ENCODE peak calls at places on chromosomes 12 and 14, in ten cellular contexts. U is K562, V is progenitor cell of endocrine pancreas, I is right atrium auricular region, G is GM13977, R is neural crest cell, S is A549, Y is cardiac fibroblast, N is MM.1S, P is H9. Q is an unnamed sample.

GRCh38 chr12:74415633-74416032 is 122.0 kb upstream of the ATXN7L3B start:
- DNase-seq in G (no peak), P (no peak), I (no peak), N (peak; percentile 53), R (no peak), V (no peak), S (peak; percentile 62), U (no peak), Y (peak; percentile 17), Q (no peak)

GRCh38 chr12:108722992-108723766 is 8.1 kb downstream of the CORO1C start:
- DNase-seq in V (no peak), S (peak; percentile 65), U (no peak), I (no peak), N (no peak), G (no peak), R (no peak), P (no peak), Y (peak; percentile 72), Q (no peak)

GRCh38 chr12:55385911-55386310 is 14.4 kb upstream of the OR6C65 start:
- DNase-seq in R (no peak), S (no peak), Y (no peak), U (no peak), I (no peak), V (no peak), P (peak; percentile 31), N (no peak), G (no peak), Q (no peak)

GRCh38 chr12:115255257-115255656 is 571.3 kb upstream of the TBX3 start:
- DNase-seq in P (no peak), N (no peak), G (no peak), U (no peak), R (no peak), I (no peak), V (no peak), S (no peak), Y (no peak), Q (no peak)

GRCh38 chr14:91877376-91877775 is 10.0 kb upstream of the TC2N start:
- DNase-seq in P (no peak), S (no peak), Y (no peak), R (no peak), I (no peak), V (no peak), G (no peak), N (no peak), U (no peak), Q (no peak)

GRCh38 chr12:116497051-116497529 is 62.1 kb upstream of the MAP1LC3B2 start:
- DNase-seq in I (no peak), Y (no peak), V (no peak), N (no peak), U (no peak), P (no peak), G (peak; percentile 35), S (no peak), R (no peak), Q (no peak)

GRCh38 chr12:49687941-49688340 is 19.3 kb downstream of the FMNL3 start:
- DNase-seq in P (peak; percentile 71), S (no peak), V (no peak), N (no peak), G (no peak), Y (no peak), I (no peak), R (no peak), U (no peak), Q (no peak)

GRCh38 chr12:54725233-54725843 is 77.2 kb upstream of the DCD start:
- DNase-seq in G (no peak), Y (peak; percentile 30), N (peak; percentile 55), I (no peak), S (peak; percentile 41), R (no peak), V (no peak), P (peak; percentile 60), U (no peak), Q (no peak)

GRCh38 chr14:101947904-101948665 is 16.3 kb upstream of the DYNC1H1 start:
- DNase-seq in S (peak; percentile 100), V (peak; percentile 100), P (peak; percentile 100), R (peak; percentile 99), I (peak; percentile 100), G (peak; percentile 98), U (peak; percentile 95), Y (peak; percentile 100), N (peak; percentile 98), Q (peak; percentile 100)

GRCh38 chr14:68811161-68811560 is 18.3 kb upstream of the ZFP36L1 start:
- DNase-seq in I (peak; percentile 55), P (peak; percentile 23), G (no peak), S (no peak), R (no peak), V (no peak), N (no peak), U (no peak), Y (no peak), Q (no peak)

GRCh38 chr14:67576216-67576615 is 23.9 kb downstream of the PIGH start:
- DNase-seq in U (no peak), I (no peak), Y (no peak), G (no peak), N (no peak), V (no peak), P (no peak), S (no peak), R (no peak), Q (no peak)

GRCh38 chr12:123150273-123150803 is 552 bp downstream of the PITPNM2 start:
- DNase-seq in V (peak; percentile 19), P (no peak), N (no peak), G (no peak), U (peak; percentile 80), I (no peak), Y (peak; percentile 26), S (peak; percentile 17), R (peak; percentile 20), Q (no peak)

GRCh38 chr14:55102141-55102547 is 26.9 kb upstream of the LGALS3 start:
- DNase-seq in P (peak; percentile 59), U (no peak), Y (peak; percentile 100), S (peak; percentile 84), V (no peak), N (peak; percentile 88), G (peak; percentile 75), I (peak; percentile 89), R (no peak), Q (peak; percentile 64)

GRCh38 chr12:4379410-4379809 is at the start of gene FGF23:
- DNase-seq in N (no peak), S (no peak), R (peak; percentile 33), I (no peak), U (peak; percentile 19), P (peak; percentile 96), G (no peak), Y (peak; percentile 26), V (peak; percentile 53), Q (no peak)

GRCh38 chr12:110039085-110039807 is 9.1 kb downstream of the C12orf76 start:
- DNase-seq in G (no peak), I (no peak), N (no peak), V (no peak), S (peak; percentile 98), R (no peak), U (no peak), Y (peak; percentile 88), P (peak; percentile 45), Q (no peak)

GRCh38 chr12:95789126-95790024 is 1.2 kb downstream of the NTN4 start:
- DNase-seq in S (peak; percentile 72), I (no peak), R (peak; percentile 16), Y (no peak), N (no peak), U (no peak), V (peak; percentile 32), G (no peak), P (peak; percentile 67), Q (peak; percentile 32)

GRCh38 chr12:42679402-42679801 is 89.9 kb upstream of the PRICKLE1 start:
- DNase-seq in P (no peak), N (peak; percentile 63), Y (no peak), V (no peak), R (no peak), U (no peak), G (no peak), I (no peak), S (no peak), Q (no peak)

GRCh38 chr12:77925536-77926108 is 94.9 kb downstream of the NAV3 start:
- DNase-seq in V (peak; percentile 39), S (peak; percentile 95), Y (peak; percentile 96), G (peak; percentile 55), I (peak; percentile 77), P (peak; percentile 90), N (peak; percentile 94), R (peak; percentile 54), U (peak; percentile 33), Q (peak; percentile 44)
- TF ChIP-seq CTCF in V (peak; percentile 99), S (peak; percentile 100), Y (peak; percentile 97), G (peak; percentile 90), I (peak; percentile 92), P (peak; percentile 100), N (peak; percentile 99), R (peak; percentile 99), U (peak; percentile 83), Q (peak; percentile 66)

DNA sequence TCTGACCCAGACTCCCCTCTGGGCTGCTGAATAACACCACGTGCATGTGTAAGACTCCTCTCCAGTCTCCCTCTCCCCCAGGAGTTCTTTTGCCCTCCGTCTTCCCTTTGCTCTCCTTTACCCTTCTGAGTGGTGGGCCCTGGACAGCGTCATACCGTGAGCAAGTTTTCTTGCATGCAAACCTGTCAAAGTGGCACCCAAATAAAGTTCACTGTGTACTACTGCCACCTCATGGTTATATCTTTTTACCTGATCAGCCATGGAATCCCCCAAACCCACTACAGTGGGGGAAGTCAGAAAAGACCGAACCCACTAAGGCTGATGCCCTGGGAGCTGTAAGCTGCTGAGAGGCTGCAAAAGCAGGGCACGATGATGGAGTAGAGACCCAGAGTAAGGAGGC is 131.1 kb upstream of the VRK1 start:
- DNase-seq in I (no peak), Y (no peak), P (no peak), R (no peak), N (no peak), S (no peak), G (no peak), U (no peak), V (no peak), Q (no peak)
- TF ChIP-seq CTCF in I (no peak), Y (no peak), P (peak; percentile 40), R (no peak), N (no peak), S (no peak), G (no peak), U (no peak), V (no peak), Q (peak; percentile 7)

GRCh38 chr12:99746538-99746937 is 99.0 kb downstream of the GARIN6 start:
- DNase-seq in R (no peak), Y (no peak), S (peak; percentile 3), V (no peak), G (no peak), U (no peak), P (no peak), I (no peak), N (no peak), Q (no peak)
- TF ChIP-seq CTCF in R (peak; percentile 16), Y (no peak), S (no peak), V (peak; percentile 33), G (no peak), U (no peak), P (peak; percentile 52), I (no peak), N (no peak), Q (no peak)

DNA sequence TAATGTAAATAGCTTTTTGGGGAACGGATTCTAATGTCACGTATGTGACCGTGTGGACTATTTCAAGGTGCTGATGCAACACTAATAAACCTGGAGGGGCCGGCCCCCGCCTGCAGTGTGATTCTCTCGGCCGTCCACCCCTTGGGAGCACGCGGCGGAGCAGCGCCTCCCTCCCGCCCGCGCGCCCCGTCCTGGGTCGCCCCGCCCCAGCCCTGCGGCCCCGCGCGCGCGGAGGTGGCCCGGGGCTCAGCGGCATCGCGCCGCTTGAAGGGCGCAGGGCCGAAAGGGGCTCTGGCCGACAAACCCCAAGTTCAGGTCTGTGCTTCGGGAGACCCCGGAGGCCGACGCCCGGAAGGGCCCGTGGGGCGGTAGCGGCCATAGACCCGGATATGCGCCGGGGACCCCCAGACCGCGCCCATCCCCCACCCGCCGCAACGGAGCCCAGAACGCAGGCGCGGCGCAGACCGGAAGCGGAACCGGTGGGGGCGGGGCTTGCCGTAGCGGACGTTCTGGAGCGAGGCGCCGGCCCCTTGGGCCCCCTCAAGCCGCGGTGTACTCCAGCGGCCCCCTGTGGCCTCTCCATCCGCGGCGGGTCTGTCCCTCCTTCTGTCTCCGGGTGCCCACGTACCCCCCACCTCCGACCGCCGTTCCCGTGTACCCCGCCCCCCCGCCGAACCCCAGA is at the start of gene TEX22:
- DNase-seq in U (peak; percentile 84), P (peak; percentile 77), V (peak; percentile 86), N (peak; percentile 69), I (peak; percentile 75), S (peak; percentile 80), Y (peak; percentile 86), G (peak; percentile 98), R (peak; percentile 93), Q (peak; percentile 97)
- TF ChIP-seq CTCF in U (peak; percentile 29), P (no peak), V (peak; percentile 42), N (no peak), I (no peak), S (no peak), Y (peak; percentile 8), G (peak; percentile 33), R (no peak), Q (no peak)